ENCODE peak calls at places on chromosome 10, in ten cellular contexts. J is uterus; G is mesendoderm; Z is HL-60; U is B cell; V is skeletal muscle cell; W is activated naive CD4-positive, alpha-beta T cell treated with anti-CD3 and anti-CD28 coated beads, Interleukin-2, amount 50 U/mL, for 16 hours; P is aorta; F is AG09319; E is NCI-H2081. L is an unnamed sample.

GRCh38 chr10:19290770-19291169 is 242.2 kb downstream of the MALRD1 start:
- DNase-seq in J (no peak), G (no peak), Z (no peak), U (no peak), V (no peak), W (no peak), P (no peak), F (no peak), E (no peak), L (no peak)

GRCh38 chr10:67977246-67977645 is 92.8 kb downstream of the SIRT1 start:
- DNase-seq in J (no peak), G (no peak), Z (no peak), U (no peak), V (no peak), W (no peak), P (no peak), F (no peak), E (no peak), L (no peak)

GRCh38 chr10:14052926-14053325 is 277.8 kb downstream of the FRMD4A start:
- DNase-seq in J (no peak), G (no peak), Z (no peak), U (no peak), V (no peak), W (no peak), P (no peak), F (no peak), E (no peak), L (no peak)

GRCh38 chr10:4053940-4054339 is 268.9 kb upstream of the KLF6 start:
- DNase-seq in J (no peak), G (no peak), Z (peak; percentile 15), U (peak; percentile 42), V (no peak), W (no peak), P (no peak), F (no peak), E (no peak), L (peak; percentile 11)

GRCh38 chr10:6722616-6723004 is 142.5 kb upstream of the PRKCQ start:
- DNase-seq in J (no peak), G (no peak), Z (no peak), U (no peak), V (no peak), W (no peak), P (no peak), F (no peak), E (no peak), L (no peak)

GRCh38 chr10:109953745-109954144 is 30.4 kb upstream of the XPNPEP1 start:
- DNase-seq in J (no peak), G (no peak), Z (no peak), U (no peak), V (no peak), W (no peak), P (no peak), F (no peak), E (no peak), L (no peak)

GRCh38 chr10:13656337-13657183 is 69.8 kb downstream of the PRPF18 start:
- DNase-seq in J (no peak), G (no peak), Z (no peak), U (no peak), V (no peak), W (no peak), P (no peak), F (no peak), E (no peak), L (no peak)

GRCh38 chr10:3964516-3964915 is 179.5 kb upstream of the KLF6 start:
- DNase-seq in J (no peak), G (no peak), Z (no peak), U (no peak), V (no peak), W (no peak), P (no peak), F (no peak), E (no peak), L (no peak)

GRCh38 chr10:60237977-60238376 is 151.7 kb downstream of the ANK3 start:
- DNase-seq in J (no peak), G (no peak), Z (no peak), U (no peak), V (no peak), W (no peak), P (no peak), F (no peak), E (no peak), L (no peak)

GRCh38 chr10:70300908-70301597 is 17.2 kb upstream of the NPFFR1 start:
- DNase-seq in J (no peak), G (no peak), Z (no peak), U (no peak), V (no peak), W (no peak), P (no peak), F (no peak), E (no peak), L (no peak)

GRCh38 chr10:46006219-46006618 is 24.2 kb downstream of the NCOA4 start:
- DNase-seq in J (no peak), G (no peak), Z (no peak), U (no peak), V (no peak), W (no peak), P (no peak), F (no peak), E (no peak), L (no peak)

GRCh38 chr10:16470747-16471146 is 33.9 kb downstream of the PTER start:
- DNase-seq in J (no peak), G (no peak), Z (no peak), U (no peak), V (no peak), W (peak; percentile 17), P (no peak), F (no peak), E (no peak), L (no peak)

GRCh38 chr10:67076175-67076574 is 150.3 kb downstream of the LRRTM3 start:
- DNase-seq in J (no peak), G (no peak), Z (no peak), U (no peak), V (no peak), W (no peak), P (no peak), F (no peak), E (no peak), L (no peak)

GRCh38 chr10:112913661-112914287 is 36.3 kb upstream of the TCF7L2 start:
- DNase-seq in J (no peak), G (no peak), Z (peak; percentile 28), U (no peak), V (no peak), W (no peak), P (no peak), F (no peak), E (no peak), L (peak; percentile 12)

GRCh38 chr10:14259696-14260595 is 70.8 kb downstream of the FRMD4A start:
- DNase-seq in J (no peak), G (peak; percentile 29), Z (no peak), U (no peak), V (peak; percentile 63), W (no peak), P (no peak), F (peak; percentile 29), E (no peak), L (no peak)

GRCh38 chr10:120108941-120109340 is 216.4 kb downstream of the SEC23IP start:
- DNase-seq in J (no peak), G (no peak), Z (no peak), U (no peak), V (no peak), W (no peak), P (no peak), F (no peak), E (no peak), L (no peak)

GRCh38 chr10:50552308-50552707 is 71.4 kb downstream of the SGMS1 start:
- DNase-seq in J (no peak), G (no peak), Z (no peak), U (no peak), V (peak; percentile 66), W (no peak), P (no peak), F (peak; percentile 94), E (no peak), L (no peak)